ENCODE peak calls at places on chromosomes 11 and 22, in six cellular contexts. M is IMR-90, Z is GM12878, E is body of pancreas, P is vagina, G is prostate gland. K is an unnamed sample.

GRCh38 chr11:2609345-2609744 is 90.4 kb downstream of the KCNQ1OT1 start:
- DNase-seq in M (no peak), Z (no peak), E (no peak), P (no peak), G (no peak), K (no peak)

GRCh38 chr11:57214494-57214893 is 22.6 kb downstream of the APLNR start:
- DNase-seq in M (peak; percentile 86), Z (no peak), E (no peak), P (no peak), G (no peak), K (no peak)

GRCh38 chr11:117862019-117862725 is 14.3 kb downstream of the FXYD6 start:
- DNase-seq in M (no peak), Z (no peak), E (no peak), P (peak; percentile 77), G (no peak), K (no peak)

GRCh38 chr11:102850973-102851745 is 7.8 kb upstream of the MMP3 start:
- DNase-seq in M (peak; percentile 86), Z (no peak), E (no peak), P (no peak), G (no peak), K (no peak)

GRCh38 chr11:57597461-57597892 is at the start of gene SERPING1:
- DNase-seq in M (no peak), Z (no peak), E (peak; percentile 55), P (peak; percentile 96), G (peak; percentile 10), K (no peak)

GRCh38 chr11:117197516-117198456 is 1.4 kb upstream of the TAGLN start:
- DNase-seq in M (peak; percentile 32), Z (no peak), E (no peak), P (no peak), G (peak; percentile 58), K (no peak)

GRCh38 chr22:19576460-19577421 is 52.5 kb upstream of the CLDN5 start:
- DNase-seq in M (peak; percentile 69), Z (no peak), E (no peak), P (no peak), G (no peak), K (peak; percentile 50)

GRCh38 chr11:57456960-57457642 is 3.2 kb upstream of the RTN4RL2 start:
- DNase-seq in M (peak; percentile 77), Z (no peak), E (peak; percentile 89), P (no peak), G (peak; percentile 83), K (no peak)

DNA sequence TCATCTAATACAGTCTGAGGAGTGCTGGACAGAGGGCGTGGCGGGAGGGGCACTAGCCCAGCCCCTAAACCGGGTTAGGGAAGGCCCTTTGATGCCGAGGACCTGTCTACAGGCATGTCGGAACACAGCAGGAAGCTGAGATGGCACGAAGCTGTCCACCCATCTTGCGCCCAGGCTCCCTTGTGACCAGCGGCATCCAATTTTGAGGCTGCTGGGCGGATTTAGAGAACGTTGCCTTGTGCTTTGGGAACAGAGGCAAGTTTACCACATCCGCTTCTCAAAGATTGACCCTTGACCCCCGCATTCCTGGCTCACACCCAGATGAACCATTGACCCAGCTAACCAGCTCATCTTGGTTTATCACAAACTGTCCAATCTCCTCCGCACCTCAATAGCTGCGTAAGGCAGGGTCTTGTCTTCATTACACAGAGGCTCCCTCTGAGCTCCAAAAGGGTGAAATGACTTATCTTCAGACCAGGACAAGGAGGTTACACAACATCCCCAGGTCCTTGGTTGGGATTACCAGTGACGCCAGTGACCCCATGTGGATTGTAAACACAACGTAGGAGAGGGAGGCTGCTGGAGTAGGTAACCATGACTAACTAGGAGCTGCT is 4.5 kb downstream of the FAM83F start:
- DNase-seq in M (peak; percentile 84), Z (no peak), E (no peak), P (no peak), G (no peak), K (no peak)
- TF ChIP-seq POLR2A in M (no peak), Z (no peak), E (no peak), P (no peak), G (no peak), K (no peak)

DNA sequence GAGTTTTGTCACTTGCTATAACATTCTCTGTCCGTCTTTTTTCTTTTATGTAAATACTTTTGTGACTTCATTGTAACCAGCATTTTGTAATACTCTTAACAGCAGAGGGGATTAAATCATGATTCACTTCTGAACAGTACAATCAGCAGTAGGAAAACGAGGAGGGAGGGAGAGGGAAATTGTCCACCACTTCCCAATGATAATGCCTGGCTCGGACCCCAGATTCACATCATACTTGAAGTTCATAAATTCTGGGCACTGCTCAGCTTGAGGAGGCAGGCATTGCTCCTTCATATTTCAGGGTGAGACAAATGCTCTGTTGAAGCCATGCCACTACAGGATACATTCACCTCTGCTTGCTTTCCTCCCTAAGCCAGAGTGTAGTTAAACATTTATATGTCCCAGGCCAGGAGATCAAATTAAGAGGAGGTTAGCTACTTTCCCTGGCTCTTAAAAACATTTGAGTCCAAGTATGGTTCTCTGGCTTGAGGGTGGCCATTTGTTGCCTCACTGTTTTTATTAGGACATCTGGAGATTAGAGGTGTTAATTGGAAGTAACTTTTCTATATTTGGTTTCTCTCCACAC is 129.0 kb upstream of the LDLRAD3 start:
- DNase-seq in M (peak; percentile 18), Z (no peak), E (no peak), P (no peak), G (no peak), K (no peak)
- TF ChIP-seq POLR2A in M (no peak), Z (no peak), E (no peak), P (no peak), G (no peak), K (no peak)

GRCh38 chr11:62854825-62855570 is 15.6 kb upstream of the WDR74 start:
- DNase-seq in M (no peak), Z (no peak), E (no peak), P (no peak), G (no peak), K (no peak)

GRCh38 chr11:62854013-62854824 is 14.8 kb upstream of the WDR74 start:
- DNase-seq in M (no peak), Z (no peak), E (no peak), P (no peak), G (no peak), K (no peak)

GRCh38 chr11:62857541-62857982 is 18.2 kb upstream of the WDR74 start:
- DNase-seq in M (peak; percentile 48), Z (no peak), E (no peak), P (no peak), G (no peak), K (no peak)

GRCh38 chr11:62856333-62856910 is 17.0 kb upstream of the WDR74 start:
- DNase-seq in M (no peak), Z (no peak), E (no peak), P (no peak), G (no peak), K (no peak)

DNA sequence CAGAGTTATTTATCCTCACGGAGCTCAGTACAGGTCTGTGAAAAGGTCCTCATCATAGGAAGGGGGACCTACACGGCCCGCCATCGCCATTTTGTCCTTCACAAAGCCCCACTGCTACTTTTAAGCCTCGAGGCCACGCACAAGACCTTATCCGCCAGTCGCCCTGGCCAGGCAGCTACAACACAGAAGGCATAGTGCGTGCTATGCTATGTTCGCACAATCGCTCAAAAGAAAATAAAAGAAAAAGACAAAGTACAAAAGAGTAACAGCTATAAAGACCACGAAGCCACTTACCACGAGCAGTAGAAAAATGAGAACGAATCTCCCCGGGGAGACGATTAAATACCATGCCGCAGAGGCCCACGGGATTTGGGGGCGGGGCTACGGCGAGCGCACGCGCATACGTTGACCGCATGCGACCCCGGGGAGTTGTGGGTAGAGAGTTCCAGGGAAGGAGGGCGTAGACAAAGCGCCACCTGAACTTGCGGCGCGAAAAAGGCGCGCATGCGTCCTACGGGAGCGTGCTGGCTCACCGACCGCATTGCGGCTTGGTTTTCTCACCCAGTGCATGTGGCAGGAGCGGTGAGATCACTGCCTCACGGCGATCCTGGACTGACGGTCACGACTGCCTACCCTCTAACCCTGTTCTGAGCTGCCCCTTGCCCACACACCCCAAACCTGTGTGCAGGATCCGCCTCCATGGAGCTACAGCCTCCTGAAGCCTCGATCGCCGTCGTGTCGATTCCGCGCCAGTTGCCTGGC is 16.4 kb upstream of the WDR74 start:
- DNase-seq in M (peak; percentile 98), Z (peak; percentile 97), E (peak; percentile 98), P (peak; percentile 98), G (peak; percentile 95), K (peak; percentile 75)
- TF ChIP-seq POLR2A in M (peak; percentile 100), Z (peak; percentile 99), E (peak; percentile 99), P (no peak), G (peak; percentile 89), K (peak; percentile 100)

DNA sequence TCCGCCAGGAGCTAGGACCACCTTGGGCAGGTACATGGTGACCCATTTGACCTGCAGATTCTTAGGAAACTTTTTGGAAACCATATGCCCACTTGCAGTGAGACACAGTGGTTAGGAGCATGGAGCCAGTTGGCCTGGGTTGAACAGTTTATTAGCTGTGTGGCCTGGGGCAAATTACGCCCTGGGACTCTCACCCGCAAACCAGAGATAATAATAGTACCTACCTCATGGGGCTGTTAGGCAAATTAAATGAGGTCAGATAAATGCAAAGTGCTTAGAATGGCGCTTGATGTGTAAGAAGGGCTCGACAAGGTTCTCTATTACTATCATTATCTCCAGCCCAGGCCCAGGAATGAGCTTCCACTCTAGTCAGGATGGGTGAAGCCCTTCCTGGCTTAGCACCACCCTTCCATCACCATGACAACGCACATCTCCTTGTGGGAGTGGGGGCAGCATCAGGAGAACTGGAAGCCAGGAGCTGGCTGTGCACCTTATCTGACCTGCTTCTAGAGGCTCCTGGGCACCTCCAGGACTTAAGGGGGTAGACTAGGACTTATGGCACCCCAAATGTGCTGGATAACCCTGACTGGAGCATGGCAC is 5.1 kb downstream of the SYT12 start:
- DNase-seq in M (no peak), Z (peak; percentile 53), E (no peak), P (no peak), G (no peak), K (no peak)
- TF ChIP-seq POLR2A in M (no peak), Z (no peak), E (no peak), P (no peak), G (no peak), K (no peak)

DNA sequence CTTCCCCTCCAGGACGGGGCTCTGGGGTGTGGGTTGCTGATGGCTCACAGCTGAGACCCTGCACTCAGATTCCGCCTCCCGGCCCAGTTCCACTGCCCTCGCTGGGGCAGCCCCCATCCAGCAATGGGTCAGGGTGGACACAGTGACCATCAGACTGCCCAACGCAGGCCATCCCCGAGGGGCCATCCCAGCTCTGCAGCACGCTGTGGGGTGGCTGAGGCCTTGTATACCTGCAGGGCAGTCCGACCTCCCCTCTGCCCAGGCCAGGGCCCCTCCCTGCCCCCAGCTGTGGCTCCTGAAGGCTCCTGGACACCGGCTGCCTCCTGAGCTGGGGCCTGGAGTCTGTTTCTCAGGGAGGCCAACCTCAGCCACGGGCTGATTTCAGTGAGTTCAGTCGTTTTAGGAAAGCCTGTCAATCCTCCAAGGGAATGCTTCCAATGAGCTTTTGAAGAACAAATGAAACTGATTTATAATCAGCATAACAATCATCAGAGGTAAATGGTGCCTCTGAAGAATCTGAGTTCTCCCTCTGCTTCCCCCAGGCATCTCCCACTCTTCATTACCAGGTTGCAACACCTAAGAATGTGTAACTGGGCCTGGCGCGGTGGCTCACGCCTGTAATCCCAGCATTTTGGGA is 95.1 kb downstream of the CELSR1 start:
- DNase-seq in M (no peak), Z (no peak), E (no peak), P (no peak), G (no peak), K (no peak)
- TF ChIP-seq POLR2A in M (no peak), Z (no peak), E (no peak), P (no peak), G (no peak), K (no peak)

K was measured in GM12891.